ENCODE peak calls at places on chromosomes 12 and 14, in six cellular contexts. S, E, M, K, A and H are unnamed samples.

GRCh38 chr12:120367252-120367923 is 1.6 kb downstream of the MSI1 start:
- DNase-seq in S (peak; percentile 54), E (no peak), M (no peak), K (peak; percentile 24), A (peak; percentile 85), H (no peak)

GRCh38 chr14:85273952-85274351 is 256.0 kb upstream of the FLRT2 start:
- DNase-seq in S (no peak), E (no peak), M (no peak), K (no peak), A (no peak), H (no peak)

GRCh38 chr12:32343496-32343895 is 55.9 kb upstream of the FGD4 start:
- DNase-seq in S (no peak), E (no peak), M (no peak), K (no peak), A (no peak), H (no peak)

GRCh38 chr12:118714500-118714899 is 266.8 kb upstream of the SRRM4 start:
- DNase-seq in S (no peak), E (no peak), M (no peak), K (no peak), A (no peak), H (no peak)

GRCh38 chr14:73259837-73260236 is 22.5 kb downstream of the PAPLN start:
- DNase-seq in S (no peak), E (peak; percentile 59), M (no peak), K (no peak), A (no peak), H (no peak)

GRCh38 chr14:22485178-22485577 is 103.8 kb downstream of the DAD1 start:
- DNase-seq in S (no peak), E (no peak), M (no peak), K (no peak), A (no peak), H (no peak)

GRCh38 chr12:127170271-127171180 is 1096.4 kb upstream of the TMEM132C start:
- DNase-seq in S (no peak), E (no peak), M (no peak), K (no peak), A (no peak), H (peak; percentile 74)

GRCh38 chr12:912466-913235 is 36.8 kb downstream of the RAD52 start:
- DNase-seq in S (no peak), E (no peak), M (no peak), K (no peak), A (no peak), H (no peak)

GRCh38 chr12:79426121-79426520 is 264.6 kb downstream of the PAWR start:
- DNase-seq in S (no peak), E (no peak), M (no peak), K (no peak), A (no peak), H (no peak)

GRCh38 chr14:78674820-78675219 is 504.6 kb downstream of the NRXN3 start:
- DNase-seq in S (no peak), E (no peak), M (no peak), K (no peak), A (no peak), H (no peak)

GRCh38 chr12:69247253-69248018 is 8.1 kb downstream of the CPSF6 start:
- DNase-seq in S (no peak), E (no peak), M (no peak), K (no peak), A (no peak), H (no peak)

GRCh38 chr14:55103005-55103640 is 25.9 kb upstream of the LGALS3 start:
- DNase-seq in S (peak; percentile 78), E (peak; percentile 83), M (peak; percentile 97), K (peak; percentile 91), A (peak; percentile 84), H (peak; percentile 99)

GRCh38 chr12:5586201-5586600 is 154.3 kb downstream of the NTF3 start:
- DNase-seq in S (no peak), E (no peak), M (no peak), K (no peak), A (no peak), H (no peak)

GRCh38 chr12:6056406-6057211 is 67.9 kb downstream of the VWF start:
- DNase-seq in S (peak; percentile 13), E (no peak), M (peak; percentile 21), K (no peak), A (peak; percentile 85), H (no peak)

GRCh38 chr14:103628684-103629502 is at the start of gene KLC1:
- DNase-seq in S (peak; percentile 84), E (peak; percentile 96), M (peak; percentile 31), K (peak; percentile 89), A (peak; percentile 86), H (no peak)

GRCh38 chr12:126570571-126570970 is 1505.3 kb downstream of the AACS start:
- DNase-seq in S (no peak), E (no peak), M (no peak), K (no peak), A (no peak), H (no peak)

GRCh38 chr14:61184117-61184516 is 97.0 kb downstream of the TMEM30B start:
- DNase-seq in S (no peak), E (no peak), M (no peak), K (no peak), A (no peak), H (no peak)

GRCh38 chr12:25051583-25052190 is 102.8 kb upstream of the BCAT1 start:
- DNase-seq in S (no peak), E (peak; percentile 86), M (no peak), K (peak; percentile 23), A (no peak), H (no peak)

GRCh38 chr12:27973487-27973890 is 956 bp upstream of the PTHLH start:
- DNase-seq in S (no peak), E (no peak), M (no peak), K (no peak), A (peak; percentile 33), H (no peak)

GRCh38 chr12:50581226-50582184 is 76.7 kb downstream of the DIP2B start:
- DNase-seq in S (no peak), E (no peak), M (no peak), K (no peak), A (no peak), H (no peak)

GRCh38 chr14:92783813-92784431 is 10.2 kb upstream of the GOLGA5 start:
- DNase-seq in S (peak; percentile 5), E (no peak), M (peak; percentile 62), K (peak; percentile 29), A (peak; percentile 56), H (no peak)

GRCh38 chr12:79187032-79187431 is 322.5 kb downstream of the SYT1 start:
- DNase-seq in S (no peak), E (no peak), M (no peak), K (no peak), A (no peak), H (no peak)

GRCh38 chr12:26205298-26205697 is 9.9 kb downstream of the SSPN start:
- DNase-seq in S (no peak), E (no peak), M (no peak), K (no peak), A (no peak), H (no peak)

GRCh38 chr14:83706555-83706954 is 1823.4 kb upstream of the FLRT2 start:
- DNase-seq in S (no peak), E (no peak), M (no peak), K (no peak), A (peak; percentile 93), H (no peak)

GRCh38 chr12:26028953-26029740 is 70.7 kb downstream of the RASSF8 start:
- DNase-seq in S (peak; percentile 20), E (no peak), M (peak; percentile 40), K (peak; percentile 15), A (peak; percentile 66), H (no peak)

DNA sequence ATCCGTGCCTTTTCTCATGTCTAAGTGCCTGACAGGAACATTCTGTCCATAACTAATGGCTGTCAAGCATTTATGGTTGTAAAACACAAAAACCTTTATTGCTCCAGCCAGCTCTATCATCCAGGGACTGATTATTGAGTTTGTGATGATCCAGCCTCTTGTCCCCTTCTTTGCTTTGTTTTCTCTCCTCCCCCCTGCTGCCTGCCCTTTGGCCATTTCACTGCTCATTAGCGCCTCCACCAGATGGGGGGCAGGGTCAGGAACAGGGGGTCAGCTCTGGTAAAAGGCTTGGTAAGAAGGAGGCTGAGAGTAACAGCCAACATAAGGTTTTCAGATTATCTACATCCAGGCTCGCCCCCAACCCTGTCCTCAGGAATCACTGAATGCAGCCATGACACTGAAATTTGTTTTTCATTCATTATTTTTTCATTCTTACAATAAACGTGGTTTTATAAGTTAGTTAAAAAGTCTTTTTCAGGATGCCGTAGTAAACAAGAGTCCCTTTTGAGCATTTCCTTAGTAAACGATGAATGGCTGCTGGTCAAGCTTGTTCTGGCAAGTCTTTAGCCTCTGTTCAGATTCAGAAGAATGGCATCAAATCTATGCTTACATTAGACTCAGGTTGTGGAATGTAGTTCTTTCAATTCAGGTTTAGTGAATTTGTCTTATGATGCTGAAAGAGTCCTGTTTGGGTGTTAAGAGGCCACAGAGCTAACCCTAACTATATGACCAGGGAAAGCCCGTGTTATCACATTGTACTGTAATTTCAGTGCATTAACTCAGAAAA is 21.7 kb downstream of the HMGA2 start:
- DNase-seq in S (no peak), E (no peak), M (no peak), K (no peak), A (peak; percentile 83), H (no peak)
- TF ChIP-seq POLR2AphosphoS5 in S (no peak), E (no peak), M (no peak), K (no peak), A (no peak), H (no peak)

DNA sequence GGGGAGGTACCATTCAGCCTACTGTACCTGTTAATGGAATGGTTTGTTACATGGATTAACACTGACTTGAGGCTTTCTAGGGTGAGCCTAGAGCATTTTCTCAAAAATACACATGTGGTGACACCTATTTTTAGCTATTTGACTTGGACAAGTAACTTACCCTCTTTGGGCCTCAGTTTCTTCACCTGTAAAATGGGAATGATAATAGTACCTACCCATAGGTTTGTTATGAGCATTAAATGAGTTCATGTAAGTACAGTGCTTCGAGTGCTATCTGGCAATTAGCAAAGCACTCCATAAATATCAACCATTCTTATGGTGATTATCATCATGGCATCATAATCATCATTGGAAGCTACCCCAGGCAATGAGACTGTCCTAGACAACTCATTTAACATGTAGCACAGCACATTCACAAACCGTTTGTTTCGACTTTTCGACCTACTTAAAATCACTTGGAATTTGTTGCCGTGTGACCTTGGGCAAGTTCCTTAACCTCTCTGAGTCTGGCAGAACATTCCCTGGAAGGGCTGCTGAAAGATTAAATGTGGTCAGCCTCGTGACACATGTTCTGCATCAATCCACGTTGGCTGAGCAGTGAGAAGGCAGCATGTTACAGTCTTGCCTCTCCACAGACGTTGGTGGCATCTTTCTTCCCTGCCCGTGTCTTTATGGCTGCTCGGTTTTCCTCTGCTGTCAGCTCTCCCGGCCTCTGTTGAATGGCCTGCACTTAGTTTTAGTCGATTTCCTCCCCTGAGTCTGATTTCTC is 216.7 kb downstream of the CHST11 start:
- DNase-seq in S (no peak), E (no peak), M (no peak), K (no peak), A (no peak), H (no peak)
- TF ChIP-seq POLR2AphosphoS5 in S (no peak), E (no peak), M (no peak), K (no peak), A (no peak), H (no peak)

DNA sequence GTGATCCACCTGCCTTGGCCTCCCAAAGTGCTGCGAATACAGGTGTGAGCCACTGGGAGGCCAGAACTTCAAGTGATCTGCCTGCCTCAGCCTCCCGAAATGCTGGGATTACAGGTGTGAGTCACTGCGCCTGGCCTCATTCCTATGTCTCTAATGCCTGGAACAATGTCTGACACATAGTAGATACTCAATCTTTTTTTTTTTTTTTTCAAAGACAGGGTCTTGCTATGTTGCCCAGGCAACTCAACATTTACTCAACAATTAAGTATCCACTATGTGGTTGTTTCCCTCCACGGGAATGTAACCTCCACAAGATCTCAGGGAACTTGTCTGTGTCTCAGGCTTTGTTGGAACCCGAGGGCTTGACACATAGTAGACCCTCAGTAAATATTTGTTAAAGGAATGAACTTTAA is 3.1 kb upstream of the TMEM120B start:
- DNase-seq in S (no peak), E (no peak), M (peak; percentile 51), K (no peak), A (no peak), H (no peak)
- TF ChIP-seq POLR2AphosphoS5 in S (no peak), E (no peak), M (no peak), K (no peak), A (no peak), H (no peak)

GRCh38 chr12:47820631-47821345 is 1.1 kb upstream of the HDAC7 start:
- DNase-seq in S (no peak), E (no peak), M (peak; percentile 62), K (peak; percentile 74), A (peak; percentile 92), H (no peak)
- TF ChIP-seq POLR2AphosphoS5 in S (no peak), E (peak; percentile 27), M (peak; percentile 60), K (peak; percentile 71), A (no peak), H (peak; percentile 77)